ENCODE peak calls at places on chromosomes 16 and 17, in five cellular contexts. D is H1, E is IMR-90, G is neuronal stem cell, X is mesendoderm. Z is an unnamed sample.

GRCh38 chr17:6231886-6232767 is 161.9 kb downstream of the WSCD1 start:
- DNase-seq in G (no peak), E (no peak), X (peak), D (no peak), Z (peak)

GRCh38 chr16:26137956-26138355 is 446.2 kb downstream of the HS3ST4 start:
- DNase-seq in E (no peak), G (no peak), X (no peak), D (no peak), Z (no peak)

GRCh38 chr16:200388-200787 is 20.1 kb downstream of the HBQ1 start:
- DNase-seq in E (peak), D (no peak), G (no peak), X (peak), Z (peak)

GRCh38 chr16:2359919-2360318 is 19.4 kb upstream of the ABCA3 start:
- DNase-seq in D (no peak), X (no peak), G (no peak), E (no peak), Z (no peak)

GRCh38 chr17:42289863-42290165 is 1.5 kb downstream of the STAT5A start:
- DNase-seq in E (no peak), X (no peak), D (no peak), G (no peak), Z (no peak)

GRCh38 chr17:83178533-83179201 is 99.3 kb downstream of the METRNL start:
- DNase-seq in G (no peak), X (no peak), D (no peak), E (no peak), Z (no peak)

GRCh38 chr16:46830417-46830901 is 521 bp downstream of the C16orf87 start:
- DNase-seq in D (no peak), X (peak), E (no peak), G (peak), Z (no peak)

GRCh38 chr16:68328860-68329370 is 18.1 kb downstream of the PRMT7 start:
- DNase-seq in E (no peak), G (no peak), X (peak), D (no peak), Z (no peak)

GRCh38 chr17:13626703-13627102 is 25.0 kb upstream of the HS3ST3A1 start:
- DNase-seq in E (peak), D (no peak), X (no peak), G (no peak), Z (peak)

GRCh38 chr16:52547834-52548215 is 882 bp upstream of the TOX3 start:
- DNase-seq in X (no peak), G (no peak), D (no peak), E (no peak), Z (no peak)

GRCh38 chr17:66228887-66229782 is at the start of gene APOH:
- DNase-seq in G (no peak), X (no peak), D (no peak), E (no peak), Z (no peak)

GRCh38 chr16:56576585-56577299 is 11.9 kb downstream of the MT4 start:
- DNase-seq in E (peak), G (peak), D (peak), X (peak), Z (peak)

GRCh38 chr17:29807520-29808361 is 122.3 kb downstream of the SSH2 start:
- DNase-seq in E (peak), G (peak), D (no peak), X (peak), Z (peak)

DNA sequence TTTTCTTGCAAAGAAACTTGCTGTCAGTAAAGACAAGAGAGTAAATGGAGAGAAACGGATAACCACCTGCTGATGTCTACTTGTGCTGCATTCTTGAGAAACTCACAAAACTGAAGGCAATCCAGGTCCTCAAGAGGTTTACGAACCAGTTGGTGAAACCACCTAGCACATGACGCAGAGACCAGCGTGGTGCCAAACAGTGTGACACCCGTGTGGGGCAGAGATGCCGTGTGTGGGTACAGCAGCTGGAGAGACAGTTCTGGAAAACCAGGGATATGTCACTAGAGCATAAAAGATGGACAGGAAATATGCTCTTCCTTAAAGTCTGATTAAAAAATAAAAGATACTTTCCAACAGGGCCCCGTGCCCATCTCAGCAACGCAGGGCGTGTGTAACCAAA is 110.0 kb downstream of the ZFHX3 start:
- DNase-seq in X (no peak), E (no peak), D (no peak), G (no peak), Z (no peak)
- H3K27ac ChIP-seq in X (no peak), E (no peak), D (no peak), G (peak), Z (no peak)

GRCh38 chr17:79019631-79020584 is 4.1 kb upstream of the C1QTNF1 start:
- DNase-seq in X (peak), G (peak), E (peak), D (no peak), Z (peak)

GRCh38 chr17:79017546-79017945 is 6.4 kb upstream of the C1QTNF1 start:
- DNase-seq in D (no peak), G (no peak), X (peak), E (no peak), Z (no peak)

GRCh38 chr17:79020631-79021301 is 3.2 kb upstream of the C1QTNF1 start:
- DNase-seq in D (no peak), E (no peak), G (no peak), X (no peak), Z (no peak)

GRCh38 chr17:79019260-79019630 is 4.7 kb upstream of the C1QTNF1 start:
- DNase-seq in D (no peak), G (no peak), E (no peak), X (no peak), Z (no peak)

DNA sequence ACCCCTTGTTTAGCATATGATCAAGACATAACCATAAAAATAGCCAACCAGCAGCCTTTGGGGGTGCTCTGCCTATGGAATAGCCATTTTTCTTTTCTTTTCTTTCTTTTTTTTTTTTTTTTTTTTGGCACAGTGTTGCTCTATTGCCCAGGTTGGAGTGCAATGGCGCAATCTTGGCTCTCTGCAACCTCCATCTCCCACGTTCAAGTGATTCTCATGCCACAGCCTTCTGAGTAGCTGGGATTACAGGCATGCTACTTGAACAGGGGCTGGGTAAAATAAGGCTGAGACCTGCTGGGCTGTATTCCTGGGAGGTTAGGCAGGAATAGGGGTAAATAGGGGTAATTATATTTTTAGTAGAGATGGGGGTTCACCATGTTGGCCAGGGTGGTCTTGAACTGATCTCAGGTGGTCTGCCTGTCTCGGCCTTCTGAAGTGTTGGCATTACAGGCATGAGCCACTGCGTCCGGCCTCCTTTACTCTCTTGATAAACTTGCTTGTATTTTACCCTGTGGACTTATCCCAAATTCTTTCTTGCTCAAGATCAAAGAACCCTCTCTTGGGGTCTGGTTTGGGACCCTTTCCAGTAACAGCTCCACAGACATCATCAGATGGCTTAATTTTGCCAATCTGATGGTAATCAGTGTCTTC is 5.8 kb upstream of the C1QTNF1 start:
- DNase-seq in E (no peak), D (no peak), X (no peak), G (no peak), Z (no peak)
- H2BK120ac ChIP-seq in E (no peak), D (no peak), X (no peak), G (no peak), Z (no peak)

GRCh38 chr17:27247071-27247957 is 46.6 kb upstream of the WSB1 start:
- DNase-seq in G (no peak), E (peak), X (peak), D (no peak), Z (peak)
- H3K27ac ChIP-seq in G (no peak), E (peak), X (no peak), D (no peak), Z (no peak)

DNA sequence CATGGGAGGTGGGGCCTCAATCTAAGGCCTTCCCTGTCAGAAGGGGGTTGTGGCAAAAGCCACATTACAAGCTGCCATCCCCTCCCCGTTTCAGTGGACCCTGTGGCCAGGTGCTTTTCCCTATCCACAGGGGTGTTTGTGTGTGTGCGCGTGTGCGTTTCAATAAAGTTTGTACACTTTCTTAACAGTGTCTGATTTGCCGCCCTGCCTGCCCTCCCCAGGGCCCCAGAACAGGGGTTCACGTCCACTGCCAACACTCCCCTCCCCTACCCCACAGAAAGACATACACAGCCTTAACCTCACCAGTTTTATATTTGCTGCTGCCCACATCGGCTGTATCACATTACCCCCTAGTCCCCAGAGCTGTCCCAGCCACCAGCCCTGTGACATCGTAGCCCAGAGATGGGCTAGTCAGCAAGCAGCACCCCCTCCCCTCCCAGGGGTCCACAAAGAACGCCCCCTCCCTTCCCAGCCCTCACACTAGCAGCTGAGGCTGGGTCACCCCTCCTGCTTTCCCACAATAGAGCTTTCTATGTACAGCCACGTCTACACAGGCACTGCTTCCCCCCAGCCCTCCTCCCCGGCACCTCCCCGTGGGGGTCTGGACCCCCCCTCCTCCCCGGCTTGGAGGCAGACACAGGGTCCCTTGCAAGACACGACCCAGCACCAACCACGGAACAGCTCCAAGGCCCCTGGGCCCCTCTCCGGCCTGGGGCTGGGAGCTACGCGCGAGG is 8.0 kb downstream of the GRN start:
- DNase-seq in E (no peak), X (no peak), D (no peak), G (no peak), Z (no peak)
- H2BK120ac ChIP-seq in E (no peak), X (no peak), D (no peak), G (no peak), Z (no peak)

GRCh38 chr16:4339455-4339854 is 11.7 kb downstream of the PAM16 start:
- DNase-seq in E (no peak), D (no peak), G (no peak), X (no peak), Z (no peak)
- H3K27ac ChIP-seq in E (no peak), D (no peak), G (no peak), X (no peak), Z (no peak)

GRCh38 chr17:58870747-58871146 is 115.1 kb downstream of the PPM1E start:
- DNase-seq in E (no peak), G (no peak), D (no peak), X (peak), Z (no peak)

GRCh38 chr17:58873926-58874325 is 118.3 kb downstream of the PPM1E start:
- DNase-seq in G (no peak), X (no peak), D (no peak), E (no peak), Z (no peak)

GRCh38 chr17:58875261-58875660 is 119.6 kb downstream of the PPM1E start:
- DNase-seq in X (no peak), G (no peak), E (no peak), D (no peak), Z (no peak)
- H2BK120ac ChIP-seq in X (no peak), G (no peak), E (no peak), D (no peak), Z (no peak)

GRCh38 chr16:81778861-81779539 is at the start of gene PLCG2:
- DNase-seq in G (peak), E (no peak), D (no peak), X (peak), Z (peak)
- H3K27ac ChIP-seq in G (no peak), E (no peak), D (no peak), X (no peak), Z (no peak)